ENCODE peak calls at places on chromosomes 7 and 10, in four cellular contexts. R is body of pancreas; K is naive thymus-derived CD4-positive, alpha-beta T cell; E is lung. L is an unnamed sample. For H3K36me3 and H3K9me3, the result is how much of the 10 kb centered on the place peaks cover.

GRCh38 chr7:120852700-120853099 is 5.2 kb downstream of the TSPAN12 start:
- DNase-seq in R (no peak), K (no peak), E (no peak), L (no peak)

GRCh38 chr7:116258734-116259133 is 48.4 kb downstream of the TES start:
- DNase-seq in R (peak), K (peak), E (no peak), L (no peak)

GRCh38 chr7:39735903-39736302 is 112.5 kb downstream of the RALA start:
- DNase-seq in R (no peak), K (no peak), E (no peak), L (no peak)

GRCh38 chr7:70829221-70830059 is 302.5 kb upstream of the GALNT17 start:
- DNase-seq in R (peak), K (peak), E (peak), L (peak)

GRCh38 chr10:71693377-71693776 is 26.2 kb downstream of the C10orf105 start:
- DNase-seq in R (no peak), K (no peak), E (no peak), L (no peak)

GRCh38 chr7:43303740-43304241 is 191.3 kb downstream of the HECW1 start:
- DNase-seq in R (no peak), K (peak), E (no peak), L (no peak)

GRCh38 chr10:92404592-92404991 is 113.6 kb downstream of the MARCHF5 start:
- DNase-seq in R (no peak), K (no peak), E (no peak), L (no peak)

GRCh38 chr7:92362131-92362530 is 85.2 kb upstream of the GATAD1 start:
- DNase-seq in R (no peak), K (no peak), E (no peak), L (no peak)

GRCh38 chr10:23157239-23157661 is 34.9 kb upstream of the PTF1A start:
- DNase-seq in R (no peak), K (no peak), E (no peak), L (peak)

GRCh38 chr7:158816271-158816670 is 13.0 kb downstream of the ESYT2 start:
- DNase-seq in R (no peak), K (no peak), E (no peak), L (no peak)

GRCh38 chr7:99143853-99144672 is at the start of gene SMURF1:
- DNase-seq in R (peak), K (peak), E (peak), L (no peak)

GRCh38 chr10:121032460-121032859 is 181.3 kb downstream of the WDR11 start:
- DNase-seq in R (no peak), K (no peak), E (no peak), L (no peak)

GRCh38 chr7:157404845-157405481 is 68.2 kb downstream of the DNAJB6 start:
- DNase-seq in R (no peak), K (no peak), E (no peak), L (no peak)

GRCh38 chr10:111203615-111204014 is 126.8 kb downstream of the ADRA2A start:
- DNase-seq in R (peak), K (no peak), E (no peak), L (peak)

GRCh38 chr7:114269714-114270113 is 144.9 kb upstream of the FOXP2 start:
- DNase-seq in R (no peak), K (no peak), E (no peak), L (no peak)

GRCh38 chr10:75959209-75959608 is 527.8 kb downstream of the LRMDA start:
- DNase-seq in R (no peak), K (no peak), E (no peak), L (no peak)

GRCh38 chr7:72754312-72754711 is 73.7 kb downstream of the TYW1B start:
- DNase-seq in R (no peak), K (no peak), E (no peak), L (no peak)

GRCh38 chr10:97037365-97038361 is 148.1 kb downstream of the SLIT1 start:
- DNase-seq in R (peak), K (peak), E (peak), L (peak)

GRCh38 chr10:96366508-96366907 is 7.7 kb upstream of the OPALIN start:
- DNase-seq in R (no peak), K (no peak), E (no peak), L (no peak)

GRCh38 chr7:52091101-52091500 is 774.5 kb upstream of the COBL start:
- DNase-seq in R (no peak), K (no peak), E (no peak), L (no peak)

GRCh38 chr10:51000164-51000563 is 74.1 kb upstream of the PRKG1 start:
- DNase-seq in R (no peak), K (no peak), E (no peak), L (no peak)

GRCh38 chr7:159086301-159086925 is 58.3 kb downstream of the VIPR2 start:
- DNase-seq in R (no peak), K (no peak), E (no peak), L (no peak)

GRCh38 chr7:73560035-73560835 is 2.7 kb upstream of the BCL7B start:
- DNase-seq in R (no peak), K (no peak), E (no peak), L (no peak)

GRCh38 chr10:126839094-126839761 is 66.0 kb upstream of the DOCK1 start:
- DNase-seq in R (peak), K (no peak), E (peak), L (no peak)

GRCh38 chr7:16810573-16810972 is 5.8 kb upstream of the AGR2 start:
- DNase-seq in R (no peak), K (no peak), E (no peak), L (no peak)

GRCh38 chr7:8295638-8296361 is 33.8 kb upstream of the ICA1 start:
- DNase-seq in R (peak), K (peak), E (peak), L (no peak)

GRCh38 chr10:107492389-107492788 is 327.9 kb upstream of the SORCS1 start:
- DNase-seq in R (no peak), K (no peak), E (no peak), L (no peak)

GRCh38 chr10:71270301-71270777 is 48.7 kb upstream of the SLC29A3 start:
- DNase-seq in R (peak), K (peak), E (no peak), L (no peak)

GRCh38 chr7:110775046-110775445 is 315.9 kb upstream of the LRRN3 start:
- DNase-seq in R (no peak), K (no peak), E (no peak), L (no peak)

GRCh38 chr7:74525140-74525539 is 71.4 kb downstream of the GTF2IRD1 start:
- DNase-seq in R (no peak), K (no peak), E (no peak), L (no peak)

GRCh38 chr10:31758495-31758894 is 170.1 kb downstream of the ARHGAP12 start:
- DNase-seq in R (no peak), K (no peak), E (no peak), L (no peak)

GRCh38 chr10:117541909-117542705 is 439 bp upstream of the EMX2 start:
- DNase-seq in R (peak), K (no peak), E (no peak), L (no peak)

GRCh38 chr7:32108651-32109050 is 38.4 kb upstream of the PDE1C start:
- DNase-seq in R (no peak), K (no peak), E (no peak), L (no peak)

GRCh38 chr7:115217373-115217772 is 295.5 kb downstream of the MDFIC start:
- DNase-seq in R (no peak), K (no peak), E (no peak), L (no peak)

GRCh38 chr10:102876747-102877153 is 7.5 kb downstream of the AS3MT start:
- DNase-seq in R (no peak), K (no peak), E (no peak), L (no peak)

GRCh38 chr10:68871731-68872342 is 29.3 kb upstream of the DDX50 start:
- DNase-seq in R (no peak), K (no peak), E (no peak), L (no peak)

GRCh38 chr10:110118891-110119621 is 88.3 kb upstream of the MXI1 start:
- DNase-seq in R (no peak), K (no peak), E (no peak), L (no peak)
- H3K36me3 ChIP-seq in R (under half), K (under half), E (under half), L (under half)

GRCh38 chr7:57218196-57218716 is 86.0 kb upstream of the ZNF479 start:
- DNase-seq in R (no peak), K (no peak), E (no peak), L (no peak)

GRCh38 chr7:57215423-57215822 is 83.2 kb upstream of the ZNF479 start:
- DNase-seq in R (no peak), K (no peak), E (no peak), L (no peak)

GRCh38 chr7:57211428-57212100 is 79.3 kb upstream of the ZNF479 start:
- DNase-seq in R (no peak), K (no peak), E (no peak), L (no peak)

GRCh38 chr7:57220746-57221145 is 88.5 kb upstream of the ZNF479 start:
- DNase-seq in R (no peak), K (no peak), E (no peak), L (no peak)

DNA sequence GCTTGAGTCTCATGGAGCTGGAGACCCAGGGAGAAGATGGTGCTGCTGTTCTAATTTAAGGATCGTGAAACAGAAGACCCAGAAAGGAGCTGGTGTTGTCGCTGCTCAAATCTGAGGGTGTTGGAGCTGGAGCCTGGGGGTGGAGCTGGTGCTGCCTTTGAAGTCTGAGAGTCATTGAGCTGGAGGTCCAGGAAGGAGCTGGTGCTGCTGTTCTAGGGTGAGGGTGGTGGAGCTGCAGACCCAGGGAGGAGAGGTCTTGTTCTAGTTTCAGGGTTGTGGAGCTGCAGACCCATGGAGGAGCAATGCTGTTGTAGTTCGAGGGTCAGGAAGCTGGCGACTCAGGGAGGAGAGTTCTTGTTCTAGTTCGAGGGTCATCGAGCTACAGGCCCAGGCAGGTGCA is 84.1 kb upstream of the ZNF479 start:
- DNase-seq in R (no peak), K (no peak), E (no peak), L (no peak)
- H3K9me3 ChIP-seq in R (under half), K (under half), E (under half), L (under half)

GRCh38 chr7:18503068-18503859 is 7.7 kb downstream of the HDAC9 start:
- DNase-seq in R (no peak), K (no peak), E (no peak), L (no peak)

GRCh38 chr7:18504965-18505364 is 9.4 kb downstream of the HDAC9 start:
- DNase-seq in R (no peak), K (no peak), E (no peak), L (no peak)

GRCh38 chr7:18508441-18509427 is 13.2 kb downstream of the HDAC9 start:
- DNase-seq in R (no peak), K (no peak), E (no peak), L (no peak)

GRCh38 chr7:18509491-18509890 is 13.9 kb downstream of the HDAC9 start:
- DNase-seq in R (no peak), K (no peak), E (no peak), L (no peak)

DNA sequence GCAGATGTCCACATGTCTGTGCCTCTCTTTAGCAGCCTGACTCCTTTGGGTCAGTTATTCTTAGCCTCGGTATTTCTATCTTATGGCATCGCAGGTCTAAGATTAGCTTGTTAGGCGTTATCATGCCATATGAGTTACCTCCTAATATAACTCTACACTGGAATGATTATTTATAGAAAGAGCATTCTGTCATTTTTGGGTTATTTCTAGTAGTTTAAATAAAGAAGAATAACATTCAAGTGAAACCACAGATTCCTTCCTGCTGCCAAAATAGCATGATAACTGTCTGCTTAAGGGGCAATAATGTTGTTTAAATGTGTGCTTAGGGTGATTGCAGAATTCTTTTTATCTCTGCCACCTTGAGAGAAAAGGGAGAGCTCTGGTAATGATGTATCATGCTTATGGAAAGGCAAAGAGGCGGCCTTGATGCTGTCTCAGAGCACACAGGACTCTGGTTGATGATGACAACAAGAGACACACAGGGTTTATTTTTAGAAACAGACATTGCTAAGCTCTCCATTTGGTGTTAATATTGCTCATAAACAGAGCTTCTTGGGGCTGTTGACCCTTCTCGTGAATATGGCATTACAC is 10.4 kb downstream of the HDAC9 start:
- DNase-seq in R (no peak), K (no peak), E (no peak), L (no peak)
- H3K4me3 ChIP-seq in R (no peak), K (no peak), E (no peak), L (no peak)

DNA sequence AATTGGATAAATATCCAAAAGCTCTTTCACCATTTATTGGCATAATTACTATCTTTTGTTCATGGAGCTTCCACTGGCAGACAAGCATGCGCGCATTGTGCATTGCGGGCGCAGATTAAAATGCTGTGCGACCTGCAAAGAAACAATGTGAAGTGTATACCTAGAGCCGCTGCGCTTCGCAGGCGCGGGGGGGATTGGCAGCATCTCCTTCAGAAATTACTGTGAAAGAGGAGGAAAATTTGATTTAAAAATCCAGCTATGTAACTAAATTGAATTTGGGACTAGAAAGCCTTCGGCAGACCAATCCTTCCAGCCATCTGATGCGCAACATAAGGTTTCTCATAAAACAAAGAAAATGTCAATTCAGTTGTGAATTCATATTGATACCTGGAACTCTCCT is 10.3 kb upstream of the NPM3 start:
- DNase-seq in R (no peak), K (no peak), E (no peak), L (no peak)
- H3K36me3 ChIP-seq in R (under half), K (half or more), E (under half), L (half or more)

GRCh38 chr10:131641231-131641630 is 259.6 kb upstream of the PPP2R2D start:
- DNase-seq in R (peak), K (no peak), E (peak), L (peak)
- H3K9me3 ChIP-seq in R (under half), K (under half), E (under half), L (under half)

GRCh38 chr10:11874568-11875182 is 51.5 kb downstream of the PROSER2 start:
- DNase-seq in R (peak), K (peak), E (peak), L (no peak)

GRCh38 chr10:11875183-11875498 is 52.0 kb downstream of the PROSER2 start:
- DNase-seq in R (no peak), K (no peak), E (no peak), L (no peak)

GRCh38 chr10:11877506-11877905 is 54.4 kb downstream of the PROSER2 start:
- DNase-seq in R (no peak), K (no peak), E (no peak), L (no peak)

GRCh38 chr10:11876805-11877395 is 53.7 kb downstream of the PROSER2 start:
- DNase-seq in R (no peak), K (no peak), E (no peak), L (no peak)

GRCh38 chr10:11875499-11876281 is 52.5 kb downstream of the PROSER2 start:
- DNase-seq in R (peak), K (no peak), E (peak), L (no peak)
- H3K4me3 ChIP-seq in R (no peak), K (no peak), E (no peak), L (no peak)

L was measured in esophagus muscularis mucosa.